ENCODE peak calls at places on chromosomes 16 and 17, in nine cellular contexts. O is PC-3; N is upper lobe of right lung; X is psoas muscle; Y is spleen; F is effector memory CD4-positive, alpha-beta T cell; S is neuronal stem cell; K is SJSA1; Q is aorta. L is an unnamed sample. For H3K4me1, the result is how much of the 10 kb centered on the place peaks cover.

GRCh38 chr16:25051446-25052160 is 36.4 kb upstream of the ARHGAP17 start:
- DNase-seq in O (peak), N (no peak), X (no peak), Y (no peak), F (no peak), S (no peak), K (no peak), Q (no peak), L (no peak)

GRCh38 chr16:85227924-85228462 is 115.7 kb upstream of the CIBAR2 start:
- DNase-seq in O (no peak), N (no peak), X (peak), Y (no peak), F (no peak), S (no peak), K (peak), Q (peak), L (peak)

GRCh38 chr17:67558740-67559380 is 158.9 kb upstream of the NOL11 start:
- DNase-seq in O (no peak), N (no peak), X (no peak), Y (no peak), F (no peak), S (no peak), K (peak), Q (no peak), L (no peak)

GRCh38 chr16:28846933-28847273 is 755 bp upstream of the TUFM start:
- DNase-seq in O (no peak), N (no peak), X (peak), Y (no peak), F (no peak), S (no peak), K (no peak), Q (peak), L (no peak)

GRCh38 chr17:49193513-49194296 is 16.7 kb downstream of the GNGT2 start:
- DNase-seq in O (peak), N (no peak), X (peak), Y (peak), F (no peak), S (peak), K (peak), Q (peak), L (peak)

GRCh38 chr16:28012031-28012445 is 51.5 kb downstream of the GSG1L start:
- DNase-seq in O (no peak), N (no peak), X (no peak), Y (no peak), F (no peak), S (no peak), K (no peak), Q (no peak), L (no peak)

GRCh38 chr17:4276514-4276913 is 12.7 kb upstream of the ANKFY1 start:
- DNase-seq in O (no peak), N (no peak), X (no peak), Y (no peak), F (no peak), S (no peak), K (no peak), Q (no peak), L (no peak)

GRCh38 chr17:61756561-61756960 is 106.8 kb downstream of the BRIP1 start:
- DNase-seq in O (no peak), N (no peak), X (no peak), Y (no peak), F (no peak), S (no peak), K (no peak), Q (no peak), L (no peak)

GRCh38 chr17:38743556-38744171 is 4.5 kb downstream of the PCGF2 start:
- DNase-seq in O (no peak), N (peak), X (peak), Y (no peak), F (no peak), S (no peak), K (no peak), Q (no peak), L (no peak)

GRCh38 chr16:88532434-88533241 is 37.6 kb upstream of the ZC3H18 start:
- DNase-seq in O (no peak), N (no peak), X (peak), Y (peak), F (no peak), S (no peak), K (no peak), Q (no peak), L (no peak)
- H3K4me3 ChIP-seq in O (peak), N (peak), X (peak), Y (no peak), F (no peak), S (no peak), K (no peak), Q (no peak), L (no peak)

DNA sequence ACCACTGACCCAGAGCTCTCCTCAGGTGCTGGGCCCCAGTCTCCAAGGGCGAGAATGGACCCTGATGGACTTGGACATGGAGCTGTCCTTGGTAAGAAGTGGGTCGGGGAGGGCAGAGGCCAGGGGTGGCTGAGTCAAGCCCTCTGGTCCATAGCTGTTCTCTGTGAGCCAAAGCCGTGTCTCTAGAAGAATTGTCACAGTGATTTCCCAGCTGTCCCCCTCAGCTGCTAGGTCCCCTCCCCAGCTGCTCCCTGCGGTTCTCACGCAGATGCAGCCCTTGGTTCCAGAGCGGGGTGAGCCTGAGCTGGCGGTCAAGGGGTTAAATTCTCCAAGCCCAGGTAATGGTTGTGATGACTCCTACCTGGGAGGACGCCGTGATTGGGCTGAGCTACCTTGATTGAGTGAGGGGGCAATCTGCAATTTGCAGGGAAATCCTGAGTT is 1.3 kb upstream of the NOL3 start:
- DNase-seq in O (no peak), N (no peak), X (no peak), Y (no peak), F (no peak), S (no peak), K (no peak), Q (no peak), L (peak)
- H3K4me1 ChIP-seq in O (under half), N (half or more), X (under half), Y (half or more), F (under half), S (under half), K (under half), Q (under half), L (under half)

GRCh38 chr17:80941743-80942211 is 49.9 kb upstream of the CHMP6 start:
- DNase-seq in O (no peak), N (peak), X (peak), Y (peak), F (no peak), S (no peak), K (no peak), Q (peak), L (peak)
- H3K4me3 ChIP-seq in O (no peak), N (no peak), X (no peak), Y (no peak), F (no peak), S (no peak), K (no peak), Q (no peak), L (no peak)

DNA sequence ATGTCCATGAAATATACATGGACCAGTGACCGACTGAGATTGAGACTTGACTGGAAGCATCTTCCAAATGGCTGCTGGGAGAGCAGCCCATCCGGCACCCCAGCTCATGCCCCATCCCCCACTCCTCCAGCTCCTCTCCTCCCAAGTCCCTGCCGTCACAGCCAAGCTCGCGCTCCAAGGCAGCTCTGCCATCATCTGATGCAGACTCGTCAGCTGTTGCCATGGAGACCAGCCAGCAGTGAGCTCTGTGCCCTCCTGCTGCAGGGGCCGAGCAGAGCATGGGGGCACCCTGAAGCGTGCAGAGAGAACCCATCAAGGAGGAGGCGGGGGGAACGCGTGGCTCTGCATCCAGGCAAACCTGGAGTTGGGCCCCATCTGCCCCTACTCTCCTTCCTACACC is 74.5 kb upstream of the TNRC6C start:
- DNase-seq in O (no peak), N (no peak), X (peak), Y (peak), F (no peak), S (peak), K (no peak), Q (no peak), L (peak)
- H3K4me1 ChIP-seq in O (under half), N (under half), X (under half), Y (half or more), F (half or more), S (under half), K (under half), Q (under half), L (half or more)

DNA sequence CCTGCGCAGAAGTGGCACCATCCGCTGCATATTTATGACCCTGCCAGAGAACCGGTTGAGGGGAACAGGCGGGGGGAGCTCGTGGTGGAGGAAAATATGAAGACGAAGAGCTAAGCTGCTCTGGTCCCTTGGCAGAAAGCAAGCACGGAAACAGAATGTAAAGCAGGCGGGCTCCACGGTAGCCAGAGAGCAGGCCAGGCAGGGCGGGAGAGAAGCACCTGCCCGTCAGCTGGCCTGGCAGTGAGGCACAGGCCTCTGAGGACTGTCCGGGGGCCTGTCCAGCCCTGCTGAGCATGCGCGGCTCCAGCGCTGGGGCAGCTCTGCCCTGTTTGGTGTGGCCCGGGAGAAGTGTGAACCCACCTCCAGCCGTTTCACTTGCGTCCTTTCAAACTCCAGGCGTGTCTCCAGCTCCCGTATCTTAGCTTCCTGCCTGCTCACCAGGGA is 46.7 kb downstream of the PIPOX start:
- DNase-seq in O (no peak), N (no peak), X (no peak), Y (no peak), F (no peak), S (no peak), K (no peak), Q (no peak), L (no peak)
- H3K4me3 ChIP-seq in O (no peak), N (no peak), X (no peak), Y (no peak), F (no peak), S (no peak), K (no peak), Q (no peak), L (no peak)

GRCh38 chr17:76540381-76541300 is 797 bp downstream of the PRCD start:
- DNase-seq in O (peak), N (peak), X (peak), Y (peak), F (no peak), S (peak), K (peak), Q (peak), L (peak)
- H3K4me1 ChIP-seq in O (under half), N (under half), X (under half), Y (half or more), F (under half), S (under half), K (under half), Q (under half), L (under half)

GRCh38 chr16:19703218-19703617 is 14.8 kb downstream of the KNOP1 start:
- DNase-seq in O (no peak), N (no peak), X (no peak), Y (no peak), F (no peak), S (no peak), K (no peak), Q (no peak), L (no peak)

GRCh38 chr16:19704321-19705130 is 13.5 kb downstream of the KNOP1 start:
- DNase-seq in O (peak), N (no peak), X (peak), Y (peak), F (no peak), S (no peak), K (peak), Q (no peak), L (no peak)

GRCh38 chr16:19705843-19706242 is 12.2 kb downstream of the KNOP1 start:
- DNase-seq in O (no peak), N (no peak), X (no peak), Y (no peak), F (no peak), S (no peak), K (no peak), Q (no peak), L (no peak)

GRCh38 chr16:19706846-19707245 is 11.2 kb downstream of the KNOP1 start:
- DNase-seq in O (no peak), N (peak), X (no peak), Y (no peak), F (no peak), S (no peak), K (no peak), Q (no peak), L (no peak)

DNA sequence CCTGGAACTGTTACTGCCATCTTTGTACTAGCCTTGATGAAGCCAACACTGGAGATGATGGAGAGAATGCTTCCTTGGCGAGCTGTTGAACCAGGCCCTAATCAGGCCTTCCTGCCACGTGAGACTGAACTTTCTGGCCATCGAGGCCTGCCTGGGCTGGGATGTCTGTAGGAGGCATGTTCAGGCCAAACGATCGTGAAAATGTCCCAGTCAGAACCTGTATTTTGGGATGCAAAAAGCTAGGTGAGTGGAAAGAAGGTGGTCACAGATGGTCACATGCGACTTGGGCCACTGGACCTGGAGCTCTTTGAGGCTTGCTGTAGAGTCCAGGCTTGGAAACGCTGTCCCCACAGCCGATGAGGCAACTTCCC is 12.9 kb downstream of the KNOP1 start:
- DNase-seq in O (no peak), N (no peak), X (no peak), Y (peak), F (no peak), S (no peak), K (no peak), Q (no peak), L (no peak)
- H3K4me3 ChIP-seq in O (no peak), N (no peak), X (no peak), Y (no peak), F (no peak), S (no peak), K (no peak), Q (no peak), L (no peak)

DNA sequence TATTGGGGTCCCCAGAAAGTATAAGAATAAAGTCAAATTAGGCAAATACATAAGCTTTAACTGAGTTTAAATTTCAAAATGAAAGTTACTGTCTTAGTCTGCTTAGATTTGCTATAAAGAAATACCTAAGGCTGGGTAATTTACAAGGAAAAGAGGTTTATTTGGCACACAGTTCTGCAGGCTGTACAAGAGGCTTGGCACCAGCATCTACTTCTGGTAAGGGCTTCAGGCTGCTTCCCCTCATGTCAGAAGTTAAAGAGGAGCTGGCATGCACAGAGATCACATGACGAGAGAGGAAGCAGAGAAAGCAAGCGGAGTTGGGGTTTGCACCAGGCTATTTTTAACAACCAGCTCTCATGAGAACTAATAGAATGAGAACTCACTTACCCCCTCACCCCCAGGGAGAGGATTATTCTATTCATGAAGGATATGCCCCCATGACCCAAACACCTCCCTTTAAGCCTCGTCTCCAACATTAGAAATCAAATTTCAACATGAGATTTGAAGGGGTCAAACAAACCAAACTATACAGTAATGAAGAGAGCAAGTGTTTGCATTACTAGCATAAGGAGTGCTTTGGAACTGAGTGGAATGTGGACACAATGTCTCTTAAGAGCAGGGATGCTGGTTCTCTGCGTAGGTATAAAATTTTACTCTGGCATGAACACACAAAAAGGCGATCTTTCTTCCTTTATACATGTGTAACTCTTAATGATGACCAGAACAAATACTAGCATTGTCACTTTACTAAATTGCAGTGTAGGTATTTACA is 292.8 kb upstream of the PMFBP1 start:
- DNase-seq in O (no peak), N (no peak), X (no peak), Y (no peak), F (no peak), S (no peak), K (no peak), Q (no peak), L (no peak)
- H3K4me1 ChIP-seq in O (under half), N (under half), X (under half), Y (under half), F (under half), S (under half), K (under half), Q (under half), L (under half)

GRCh38 chr16:55058576-55058975 is 127.9 kb downstream of the IRX5 start:
- DNase-seq in O (no peak), N (peak), X (no peak), Y (peak), F (no peak), S (no peak), K (no peak), Q (no peak), L (no peak)

GRCh38 chr16:55055262-55055661 is 124.6 kb downstream of the IRX5 start:
- DNase-seq in O (no peak), N (peak), X (no peak), Y (no peak), F (no peak), S (no peak), K (no peak), Q (no peak), L (no peak)

GRCh38 chr16:55059146-55059545 is 128.5 kb downstream of the IRX5 start:
- DNase-seq in O (no peak), N (peak), X (no peak), Y (peak), F (no peak), S (no peak), K (no peak), Q (no peak), L (no peak)

GRCh38 chr16:55057866-55058265 is 127.2 kb downstream of the IRX5 start:
- DNase-seq in O (no peak), N (peak), X (no peak), Y (peak), F (no peak), S (no peak), K (no peak), Q (no peak), L (no peak)

DNA sequence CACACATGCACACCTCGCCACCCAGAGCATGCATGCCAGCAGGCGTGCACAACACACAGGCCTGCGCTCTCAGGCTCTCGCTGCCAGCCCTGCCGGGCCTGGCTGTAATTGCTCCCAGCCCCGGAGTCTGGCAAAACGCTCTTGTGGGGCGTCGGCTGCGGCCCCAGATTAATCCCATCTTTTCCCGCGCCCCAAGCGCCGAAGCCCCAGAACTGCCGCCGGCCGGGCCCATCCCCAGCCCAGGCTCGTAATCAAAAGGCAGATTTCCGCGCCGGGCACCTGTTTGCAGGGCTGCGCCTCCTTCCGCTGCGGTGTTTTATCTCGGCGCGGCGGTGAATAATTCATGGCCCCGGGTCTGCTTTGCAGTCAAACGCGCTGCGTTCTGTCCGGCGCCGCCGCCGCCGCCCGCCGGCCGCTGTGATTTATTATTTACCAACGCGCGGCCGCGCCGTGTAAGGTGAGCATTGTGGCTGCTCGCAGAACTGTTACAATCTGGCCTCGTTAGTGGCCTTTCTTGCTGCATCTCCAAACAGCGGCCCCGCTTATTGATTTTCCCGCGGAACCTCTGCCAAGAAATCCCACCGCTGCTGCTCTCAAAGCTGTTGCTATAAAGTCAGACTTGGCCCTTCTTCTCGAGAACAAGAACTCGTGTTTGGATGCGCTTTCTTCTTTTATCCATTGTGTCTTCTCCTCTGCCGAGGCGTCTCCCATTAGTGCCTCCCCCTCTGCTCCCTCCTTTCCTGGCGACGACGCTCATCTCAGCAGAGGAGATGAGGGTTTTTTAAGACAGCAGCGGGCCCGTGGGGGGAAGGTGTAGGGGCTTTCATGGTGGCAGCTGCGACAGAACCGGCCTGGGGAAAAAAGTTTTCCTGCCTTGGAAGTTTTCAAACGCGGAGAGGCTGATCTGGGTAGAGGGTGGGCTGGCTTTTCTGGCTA is 126.2 kb downstream of the IRX5 start:
- DNase-seq in O (no peak), N (peak), X (no peak), Y (peak), F (no peak), S (peak), K (no peak), Q (no peak), L (peak)
- H3K4me3 ChIP-seq in O (no peak), N (no peak), X (peak), Y (no peak), F (no peak), S (peak), K (no peak), Q (no peak), L (peak)

DNA sequence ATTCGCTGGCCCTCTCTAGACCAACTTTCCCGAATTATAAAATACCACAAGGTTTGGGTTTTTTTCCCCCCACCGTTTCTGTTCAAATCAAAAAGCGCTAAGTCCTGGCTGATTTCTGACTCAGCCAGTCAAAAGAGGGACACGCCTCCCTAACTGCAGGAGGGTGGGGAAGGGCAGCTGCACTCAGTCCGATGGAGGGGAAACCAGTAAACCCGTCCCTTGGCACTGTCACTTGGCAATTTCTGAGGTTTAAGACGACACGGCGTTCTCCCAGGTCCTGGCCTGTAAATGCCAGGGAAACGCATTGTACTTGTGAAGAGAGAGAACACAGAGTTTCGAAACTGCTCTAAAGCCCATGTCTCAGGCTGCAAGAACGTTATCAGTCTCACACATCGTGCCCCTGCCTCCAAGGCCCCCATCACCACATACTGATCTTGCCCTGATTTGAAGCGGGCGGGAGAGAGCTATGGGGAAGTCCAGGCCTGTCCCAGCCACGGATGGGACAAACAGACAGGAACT is 57.9 kb downstream of the ZFHX3 start:
- DNase-seq in O (peak), N (no peak), X (peak), Y (no peak), F (no peak), S (no peak), K (peak), Q (peak), L (no peak)
- H3K4me1 ChIP-seq in O (half or more), N (half or more), X (half or more), Y (under half), F (under half), S (under half), K (under half), Q (under half), L (half or more)

L was measured in BE2C.